ENCODE peak calls at places on chromosomes 4 and X, in four cellular contexts. M is right lobe of liver, O is A549, C is upper lobe of left lung. H is an unnamed sample.

GRCh38 chr4:105179539-105180401 is 33.1 kb downstream of the TET2 start:
- ATAC-seq in O (no peak), C (no peak), M (peak; percentile 95), H (no peak)

GRCh38 chrX:132744470-132744869 is 214.0 kb downstream of the HS6ST2 start:
- ATAC-seq in O (no peak), M (no peak), C (no peak), H (no peak)

GRCh38 chr4:108972613-108973283 is 209.9 kb upstream of the ETNPPL start:
- ATAC-seq in O (no peak), C (no peak), M (no peak), H (no peak)

GRCh38 chr4:40870076-40870624 is 120.4 kb downstream of the NSUN7 start:
- ATAC-seq in M (no peak), O (no peak), C (no peak), H (no peak)

GRCh38 chrX:145715641-145716138 is 101.9 kb upstream of the SLITRK2 start:
- ATAC-seq in O (no peak), M (no peak), C (no peak), H (no peak)

GRCh38 chr4:56049428-56050212 is 100.9 kb downstream of the CEP135 start:
- ATAC-seq in O (peak; percentile 66), M (peak; percentile 41), C (no peak), H (peak; percentile 31)

GRCh38 chr4:2647403-2648158 is 108.6 kb downstream of the TNIP2 start:
- ATAC-seq in O (no peak), M (no peak), C (no peak), H (no peak)

GRCh38 chrX:119605398-119605738 is 856 bp downstream of the NKRF start:
- ATAC-seq in M (peak; percentile 29), C (peak; percentile 20), O (peak; percentile 58), H (peak; percentile 6)

DNA sequence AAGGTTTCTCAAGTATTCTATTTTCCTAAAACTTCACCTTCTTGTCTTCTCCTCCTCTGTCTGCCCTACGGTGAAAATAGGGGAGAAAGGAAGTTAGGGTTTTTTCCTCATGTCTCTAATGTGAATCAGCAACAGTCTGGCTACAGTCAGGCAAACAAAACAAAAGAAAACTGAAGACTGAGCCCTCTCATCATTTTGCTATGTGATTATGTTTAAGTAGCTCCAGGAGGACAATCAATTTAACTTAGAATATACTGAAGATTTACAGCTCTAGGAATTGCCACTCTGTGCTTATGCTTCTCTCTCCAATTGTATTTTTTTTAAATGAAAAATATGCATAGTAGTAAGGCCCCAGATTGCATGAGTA is 316.2 kb downstream of the GPAT3 start:
- ATAC-seq in C (no peak), O (peak; percentile 66), M (no peak), H (no peak)
- H3K27ac ChIP-seq in C (no peak overlapping the region), O (peak overlapping the region; percentile 85), M (no peak overlapping the region), H (no peak overlapping the region)

GRCh38 chr4:138592801-138593200 is 350.7 kb upstream of the SLC7A11 start:
- ATAC-seq in M (no peak), C (no peak), O (no peak), H (no peak)
- H3K4me1 ChIP-seq in M (peaks cover 5% of the 10 kb centered on the region), C (no peaks in the 10 kb centered on the region), O (no peaks in the 10 kb centered on the region), H (no peaks in the 10 kb centered on the region)

DNA sequence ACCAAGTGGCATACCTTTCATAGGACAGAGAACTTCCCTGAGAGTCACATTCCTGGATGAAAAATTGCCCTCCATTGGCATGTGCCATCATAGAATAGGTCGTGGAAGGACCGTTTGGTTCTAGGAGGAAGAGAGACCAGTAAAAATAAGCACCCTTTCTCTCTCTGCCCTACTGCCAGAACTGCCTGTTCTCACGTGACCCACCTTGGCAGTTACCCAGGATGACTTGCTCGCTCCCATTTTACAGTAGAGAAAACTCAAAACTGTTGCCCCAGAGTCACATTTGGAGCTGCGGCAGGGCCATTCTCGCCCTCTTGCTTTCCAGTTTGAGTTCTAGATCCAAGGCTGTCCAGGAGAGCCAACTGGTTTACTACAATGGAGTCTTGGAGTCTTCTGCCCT is 1.1 kb upstream of the NLGN3 start:
- ATAC-seq in O (no peak), C (no peak), M (no peak), H (no peak)
- TF ChIP-seq POLR2A in O (no peak), C (no peak), M (no peak), H (no peak)

GRCh38 chr4:114752404-114752803 is 153.8 kb downstream of the UGT8 start:
- ATAC-seq in O (no peak), M (no peak), C (no peak), H (no peak)
- H3K27ac ChIP-seq in O (no peak overlapping the region), M (no peak overlapping the region), C (no peak overlapping the region), H (no peak overlapping the region)

DNA sequence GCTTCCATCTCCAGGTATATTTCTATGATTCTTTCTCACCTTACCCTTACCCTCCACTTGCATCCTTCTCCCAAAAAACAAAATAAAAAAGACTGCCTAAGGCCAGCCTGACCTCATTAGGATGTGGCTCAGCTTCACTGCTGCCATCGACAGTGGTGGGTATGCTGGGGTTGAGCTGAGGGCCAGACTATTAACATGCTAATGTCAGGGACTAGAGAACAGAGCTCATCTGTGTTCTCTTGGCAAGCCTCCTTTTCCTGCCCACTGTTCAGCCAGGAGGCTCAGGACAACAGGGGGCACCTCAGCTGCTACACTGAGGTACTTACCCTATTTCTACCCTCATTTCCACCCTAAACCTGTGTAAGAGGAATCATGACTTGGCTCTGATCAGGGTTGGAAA is 59.3 kb downstream of the MSN start:
- ATAC-seq in O (no peak), M (no peak), C (no peak), H (no peak)
- H3K4me1 ChIP-seq in O (peaks cover 21% of the 10 kb centered on the region), M (no peaks in the 10 kb centered on the region), C (peaks cover 9% of the 10 kb centered on the region), H (no peaks in the 10 kb centered on the region)

GRCh38 chr4:70704333-70705145 is 16.2 kb downstream of the UTP3 start:
- ATAC-seq in C (peak; percentile 95), O (peak; percentile 83), M (peak; percentile 84), H (peak; percentile 87)
- TF ChIP-seq POLR2A in C (no peak), O (peak; percentile 52), M (peak; percentile 63), H (peak; percentile 22)

DNA sequence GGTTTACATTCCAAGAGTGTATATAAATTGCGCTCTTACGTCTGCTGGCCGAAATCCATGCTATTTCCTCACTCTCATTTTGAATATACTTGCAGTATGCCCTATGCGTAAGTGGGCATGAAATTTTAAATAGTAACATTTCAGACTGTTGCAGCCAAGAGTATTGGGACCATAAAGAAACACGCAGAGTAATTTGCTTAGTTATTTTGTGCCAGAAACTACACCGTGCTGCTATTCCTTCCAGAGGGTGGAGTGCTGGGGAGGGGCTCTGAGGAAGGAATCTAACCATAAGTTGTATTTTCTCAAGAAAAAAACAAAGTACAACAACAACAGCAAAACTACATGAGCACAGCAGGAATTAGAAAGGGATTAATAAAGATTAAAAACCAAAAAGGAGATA is 479.9 kb downstream of the NLGN4X start:
- ATAC-seq in O (no peak), C (no peak), M (no peak), H (peak; percentile 41)
- H3K27ac ChIP-seq in O (no peak overlapping the region), C (no peak overlapping the region), M (no peak overlapping the region), H (no peak overlapping the region)

GRCh38 chr4:159179310-159179958 is 76.6 kb downstream of the RAPGEF2 start:
- ATAC-seq in O (no peak), C (no peak), M (no peak), H (no peak)
- H3K4me1 ChIP-seq in O (peaks cover 42% of the 10 kb centered on the region), C (peaks cover 60% of the 10 kb centered on the region), M (peaks cover 16% of the 10 kb centered on the region), H (peaks cover 24% of the 10 kb centered on the region)

GRCh38 chr4:42656736-42656985 is 244 bp downstream of the ATP8A1 start:
- ATAC-seq in C (no peak), O (peak; percentile 15), M (no peak), H (no peak)
- TF ChIP-seq POLR2A in C (no peak), O (no peak), M (no peak), H (no peak)

H was measured in gastroesophageal sphincter.